ENCODE peak calls at places on chromosomes 7 and 10, in eight cellular contexts. H is Karpas-422; J is right lobe of liver; T is effector memory CD4-positive, alpha-beta T cell; K is heart left ventricle; V is A673; O is tibial nerve; U is PC-9. A is an unnamed sample. For H3K4me1, the result is how much of the 10 kb centered on the place peaks cover.

GRCh38 chr7:27453702-27454405 is 208.8 kb downstream of the HIBADH start:
- DNase-seq in O (no peak), H (no peak), V (no peak), T (no peak), U (no peak), J (no peak), K (no peak), A (no peak)

GRCh38 chr10:62506371-62506770 is 132.2 kb downstream of the ZNF365 start:
- DNase-seq in J (no peak), T (no peak), V (no peak), H (peak), K (no peak), U (no peak), O (no peak), A (no peak)

GRCh38 chr10:89235073-89235798 is 16.3 kb downstream of the LIPA start:
- DNase-seq in U (no peak), J (peak), T (no peak), K (peak), O (peak), V (no peak), H (no peak), A (peak)

GRCh38 chr10:28875535-28876208 is 198.4 kb downstream of the BAMBI start:
- DNase-seq in K (no peak), H (no peak), O (no peak), U (no peak), T (no peak), J (no peak), V (peak), A (no peak)

GRCh38 chr10:43878386-43878785 is 229.7 kb upstream of the ZNF32 start:
- DNase-seq in V (no peak), O (no peak), H (no peak), U (no peak), K (peak), J (peak), T (no peak), A (peak)

GRCh38 chr7:33807779-33808482 is 97.4 kb upstream of the BMPER start:
- DNase-seq in U (peak), K (no peak), T (no peak), V (peak), H (peak), O (no peak), J (no peak), A (no peak)

GRCh38 chr7:105932835-105933477 is 30.1 kb upstream of the CDHR3 start:
- DNase-seq in K (no peak), U (no peak), J (no peak), V (peak), O (peak), H (no peak), T (no peak), A (no peak)

GRCh38 chr10:78319841-78320240 is 286.2 kb downstream of the RPS24 start:
- DNase-seq in H (no peak), O (no peak), T (no peak), J (no peak), V (no peak), K (no peak), U (no peak), A (no peak)

GRCh38 chr10:101063548-101064414 is 2.0 kb downstream of the KAZALD1 start:
- DNase-seq in O (no peak), H (peak), K (no peak), J (no peak), T (no peak), U (no peak), V (peak), A (no peak)

GRCh38 chr10:101066146-101066889 is 4.5 kb downstream of the KAZALD1 start:
- DNase-seq in T (peak), U (peak), O (no peak), V (peak), J (peak), K (peak), H (peak), A (peak)

GRCh38 chr10:101064415-101065030 is 2.7 kb downstream of the KAZALD1 start:
- DNase-seq in K (no peak), T (no peak), H (no peak), J (no peak), V (no peak), U (no peak), O (no peak), A (no peak)

GRCh38 chr10:101066890-101067355 is 5.1 kb downstream of the KAZALD1 start:
- DNase-seq in T (no peak), J (no peak), H (peak), O (no peak), V (no peak), U (peak), K (no peak), A (no peak)

GRCh38 chr10:101065479-101066145 is 3.8 kb downstream of the KAZALD1 start:
- DNase-seq in V (no peak), J (no peak), T (no peak), U (no peak), K (no peak), O (no peak), H (peak), A (no peak)
- H3K4me3 ChIP-seq in V (peak), J (no peak), T (no peak), U (peak), K (peak), O (peak), H (peak), A (peak)

DNA sequence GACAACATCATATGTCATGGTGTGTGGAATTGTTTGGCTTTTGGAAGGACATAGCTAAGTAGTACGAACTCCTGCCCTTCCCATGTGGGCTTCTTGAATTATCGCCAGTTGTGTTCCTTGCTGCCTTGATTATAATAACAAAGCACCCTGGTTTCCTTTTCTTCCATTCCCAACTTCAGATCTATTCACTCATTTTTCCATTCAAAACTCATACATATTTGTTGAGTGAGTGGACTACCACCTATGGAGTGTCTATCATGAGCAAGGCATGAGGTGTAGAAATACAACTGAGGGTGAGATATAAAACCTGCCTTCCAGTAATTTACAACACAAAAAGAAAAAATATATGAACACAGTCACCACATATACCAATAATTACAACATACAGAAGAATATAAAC is 4.9 kb upstream of the COL17A1 start:
- DNase-seq in H (no peak), T (no peak), J (no peak), K (no peak), V (peak), U (no peak), O (no peak), A (no peak)
- H3K4me1 ChIP-seq in H (under half), T (under half), J (under half), K (under half), V (under half), U (under half), O (under half), A (under half)

DNA sequence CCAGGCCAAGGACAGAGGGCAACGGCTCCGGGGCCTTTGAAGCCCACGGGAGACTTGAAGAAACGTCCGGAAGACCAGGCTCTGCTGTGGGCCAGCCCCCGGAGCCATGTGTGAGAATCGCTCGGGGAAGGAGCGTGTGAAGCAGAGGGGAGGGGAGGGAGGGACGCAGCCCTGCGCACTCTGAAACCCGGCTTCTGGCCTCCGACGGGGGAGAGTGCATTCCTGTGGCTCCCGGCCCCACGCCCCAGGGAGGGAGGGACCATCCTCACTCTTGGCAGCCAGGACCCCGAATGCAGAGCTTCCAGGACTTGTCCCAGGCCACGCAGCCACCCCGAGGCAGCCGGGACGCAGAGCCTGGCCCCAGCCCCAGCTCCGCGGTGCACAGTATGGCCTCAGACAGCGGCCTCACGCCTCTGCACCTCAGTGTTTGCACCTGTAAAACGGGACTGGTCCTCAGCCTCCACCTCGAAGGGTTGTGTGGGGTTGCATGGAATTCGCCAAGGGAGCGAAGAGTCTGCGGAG is 67.4 kb downstream of the PDGFA start:
- DNase-seq in O (no peak), T (no peak), K (peak), H (no peak), J (no peak), U (no peak), V (no peak), A (no peak)
- H3K4me3 ChIP-seq in O (no peak), T (no peak), K (no peak), H (no peak), J (no peak), U (no peak), V (no peak), A (no peak)

GRCh38 chr10:85315657-85316056 is 987.3 kb downstream of the CCSER2 start:
- DNase-seq in U (no peak), V (no peak), K (no peak), O (no peak), T (no peak), H (no peak), J (no peak), A (no peak)

DNA sequence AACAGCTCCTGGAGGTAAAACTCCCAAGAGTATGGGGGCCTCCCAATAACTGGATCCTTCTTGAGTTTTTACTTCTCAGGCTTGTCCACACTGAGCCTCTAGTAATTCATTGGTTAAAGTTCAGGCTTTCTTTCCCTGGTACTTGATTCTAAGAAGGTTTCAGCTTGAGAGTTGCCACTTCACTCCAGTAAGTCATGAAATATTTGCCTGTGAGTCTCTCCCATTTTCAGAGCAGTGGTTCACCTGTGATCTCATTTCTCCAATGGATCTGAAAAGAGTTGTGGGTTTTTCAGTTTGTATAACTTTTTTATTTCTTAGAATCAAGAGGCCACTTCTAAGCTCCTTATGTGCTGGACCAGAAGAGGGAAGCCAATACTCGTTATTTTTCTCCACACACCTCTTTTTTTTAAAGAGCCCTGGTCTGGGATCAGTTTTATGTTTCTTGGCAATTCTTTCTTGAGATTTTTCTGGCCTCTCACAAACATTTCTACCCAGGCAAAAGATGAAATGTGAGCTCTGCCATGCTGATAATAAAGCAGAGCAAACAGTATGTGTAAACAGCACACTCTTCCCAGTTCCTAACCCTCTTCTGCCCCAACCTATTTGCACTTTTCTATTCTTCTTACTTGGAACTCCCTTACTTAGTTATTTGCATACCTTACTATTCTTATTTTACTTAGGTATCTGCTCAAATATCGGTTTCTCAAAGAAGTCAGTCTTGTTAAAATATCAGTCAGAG is 983.4 kb downstream of the CCSER2 start:
- DNase-seq in V (no peak), T (no peak), U (no peak), O (no peak), J (no peak), K (no peak), H (no peak), A (no peak)
- H3K4me1 ChIP-seq in V (under half), T (under half), U (under half), O (under half), J (under half), K (under half), H (under half), A (under half)

A was measured in left ventricle myocardium inferior.